ENCODE peak calls at places on chromosomes 4 and X, in four cellular contexts. L, N, R and T are unnamed samples.

GRCh38 chr4:41285202-41285876 is 28.6 kb downstream of the UCHL1 start:
- DNase-seq in L (no peak), N (no peak), R (no peak), T (peak)

GRCh38 chrX:43629229-43629628 is 26.9 kb upstream of the MAOA start:
- DNase-seq in L (no peak), R (no peak), N (no peak), T (no peak)

GRCh38 chr4:94577136-94577535 is 125.4 kb downstream of the PDLIM5 start:
- DNase-seq in L (no peak), R (peak), N (no peak), T (peak)

GRCh38 chr4:8771258-8771590 is 100.4 kb downstream of the HMX1 start:
- DNase-seq in L (no peak), R (no peak), N (no peak), T (no peak)

GRCh38 chrX:45743081-45743533 is 542.4 kb upstream of the DIPK2B start:
- DNase-seq in L (peak), R (peak), N (no peak), T (peak)

GRCh38 chrX:24862343-24862742 is 153.4 kb downstream of the ARX start:
- DNase-seq in R (no peak), N (no peak), L (no peak), T (peak)

GRCh38 chr4:127623755-127624087 is 9.0 kb upstream of the INTU start:
- DNase-seq in L (no peak), N (no peak), R (no peak), T (peak)

GRCh38 chrX:108001218-108001814 is 19.1 kb upstream of the TEX13B start:
- DNase-seq in R (peak), N (peak), L (peak), T (peak)

GRCh38 chr4:152360045-152360410 is 175.9 kb downstream of the FBXW7 start:
- DNase-seq in R (no peak), N (no peak), L (peak), T (peak)

GRCh38 chr4:42570221-42570620 is 86.7 kb downstream of the ATP8A1 start:
- DNase-seq in L (no peak), N (no peak), R (no peak), T (no peak)

GRCh38 chr4:185358514-185359433 is 37.0 kb downstream of the LRP2BP start:
- DNase-seq in L (peak), R (no peak), N (no peak), T (peak)

GRCh38 chr4:72895408-72895807 is 174.1 kb downstream of the COX18 start:
- DNase-seq in L (no peak), R (no peak), N (no peak), T (no peak)

GRCh38 chr4:54277691-54278090 is 48.6 kb downstream of the PDGFRA start:
- DNase-seq in L (peak), R (peak), N (no peak), T (peak)

GRCh38 chrX:42696551-42697129 is 81.3 kb downstream of the PPP1R2C start:
- DNase-seq in N (no peak), L (no peak), R (no peak), T (no peak)

GRCh38 chr4:54882616-54883015 is 224.9 kb downstream of the KIT start:
- DNase-seq in R (no peak), N (no peak), L (no peak), T (no peak)

GRCh38 chr4:109818268-109818667 is 2.7 kb downstream of the GAR1 start:
- DNase-seq in R (no peak), L (no peak), N (no peak), T (no peak)

GRCh38 chr4:37682701-37683401 is 3.3 kb downstream of the RELL1 start:
- DNase-seq in L (no peak), R (no peak), N (peak), T (no peak)

GRCh38 chr4:147076179-147076578 is 130.5 kb upstream of the TTC29 start:
- DNase-seq in L (no peak), R (no peak), N (peak), T (peak)

GRCh38 chrX:101685923-101686322 is 26.3 kb upstream of the ARMCX2 start:
- DNase-seq in R (no peak), N (no peak), L (no peak), T (no peak)

GRCh38 chr4:120926358-120927025 is 4.0 kb upstream of the PRDM5 start:
- DNase-seq in R (no peak), N (no peak), L (no peak), T (no peak)

GRCh38 chrX:123756320-123756719 is 23.5 kb upstream of the THOC2 start:
- DNase-seq in N (no peak), L (peak), R (no peak), T (peak)

GRCh38 chr4:132384709-132385108 is 764.4 kb upstream of the PCDH10 start:
- DNase-seq in R (no peak), N (no peak), L (peak), T (peak)

GRCh38 chr4:53816561-53816960 is 225.3 kb upstream of the LNX1 start:
- DNase-seq in L (no peak), R (no peak), N (no peak), T (no peak)